ENCODE peak calls at places on chromosomes 11 and 22, in ten cellular contexts. M, V, Z, T, W, J, E, N, B and Y are unnamed samples.

GRCh38 chr22:37182101-37182948 is 5.7 kb downstream of the C1QTNF6 start:
- DNase-seq in T (no peak), J (no peak), Z (no peak), E (no peak), M (no peak), N (no peak), W (no peak), B (no peak), V (no peak), Y (no peak)

GRCh38 chr22:36332623-36333331 is 55.0 kb downstream of the MYH9 start:
- DNase-seq in N (peak), M (no peak), B (peak), W (no peak), E (no peak), T (no peak), V (no peak), J (no peak), Z (peak), Y (no peak)

GRCh38 chr11:129610545-129610944 is 205.1 kb upstream of the TMEM45B start:
- DNase-seq in M (no peak), W (no peak), E (no peak), V (no peak), J (no peak), B (no peak), N (no peak), T (no peak), Z (no peak), Y (no peak)

GRCh38 chr11:94749367-94749766 is 18.8 kb upstream of the AMOTL1 start:
- DNase-seq in E (no peak), V (no peak), W (no peak), B (no peak), J (no peak), Z (no peak), N (no peak), T (no peak), M (no peak), Y (no peak)

GRCh38 chr11:41457216-41458014 is 2.0 kb downstream of the LRRC4C start:
- DNase-seq in V (no peak), T (no peak), M (no peak), N (no peak), B (no peak), J (no peak), W (no peak), Z (no peak), E (no peak), Y (no peak)

GRCh38 chr11:32511926-32512325 is 71.7 kb upstream of the EIF3M start:
- DNase-seq in Z (no peak), V (no peak), B (no peak), N (peak), T (no peak), J (no peak), W (no peak), M (no peak), E (no peak), Y (no peak)

GRCh38 chr11:9691865-9692264 is 28.0 kb downstream of the SWAP70 start:
- DNase-seq in J (no peak), M (no peak), V (no peak), W (no peak), Z (peak), T (no peak), E (no peak), B (no peak), N (peak), Y (no peak)

GRCh38 chr22:39920134-39920743 is 19.4 kb downstream of the GRAP2 start:
- DNase-seq in J (no peak), B (no peak), W (no peak), Z (no peak), T (peak), N (no peak), V (no peak), E (no peak), M (no peak), Y (no peak)

GRCh38 chr22:41589260-41589600 is 410 bp downstream of the PMM1 start:
- DNase-seq in E (no peak), T (peak), J (no peak), Z (no peak), N (no peak), W (no peak), M (no peak), V (peak), B (no peak), Y (no peak)

GRCh38 chr11:46445887-46446286 is 54.3 kb upstream of the CHRM4 start:
- DNase-seq in M (no peak), E (no peak), N (no peak), Z (no peak), B (no peak), W (no peak), V (no peak), J (no peak), T (no peak), Y (no peak)

GRCh38 chr22:46001426-46002106 is 24.6 kb upstream of the WNT7B start:
- DNase-seq in N (no peak), E (no peak), Z (no peak), V (no peak), W (no peak), B (peak), T (no peak), J (no peak), M (peak), Y (no peak)

GRCh38 chr11:123187670-123188507 is 7.2 kb downstream of the CLMP start:
- DNase-seq in M (no peak), N (peak), E (no peak), W (no peak), Z (peak), V (no peak), B (no peak), J (no peak), T (no peak), Y (no peak)

GRCh38 chr11:121460941-121461514 is 8.3 kb upstream of the SORL1-AS1 start:
- DNase-seq in J (no peak), N (no peak), M (peak), V (no peak), Z (no peak), W (no peak), B (peak), E (no peak), T (no peak), Y (no peak)

GRCh38 chr22:21102659-21103267 is 57.0 kb downstream of the LRRC74B start:
- DNase-seq in N (peak), E (no peak), V (no peak), J (no peak), W (peak), T (peak), B (peak), Z (peak), M (peak), Y (peak)